ENCODE peak calls at places on chromosomes 11 and 22, in four cellular contexts. One of them, this sample, is unnamed.

GRCh38 chr22:29519996-29520395 is 33.6 kb downstream of the THOC5 start:
- DNase-seq in type B pancreatic cell: no peak
- DNase-seq in cardiac fibroblast: no peak
- DNase-seq in IMR-90: no peak
- DNase-seq in this sample: no peak

GRCh38 chr11:10322830-10323792 is 18.2 kb downstream of the ADM start:
- DNase-seq in cardiac fibroblast: peak; percentile 94
- DNase-seq in type B pancreatic cell: no peak
- DNase-seq in IMR-90: peak; percentile 93
- DNase-seq in this sample: peak; percentile 83

GRCh38 chr11:69516526-69516925 is 35.1 kb downstream of the LINC01488 start:
- DNase-seq in IMR-90: peak; percentile 35
- DNase-seq in cardiac fibroblast: no peak
- DNase-seq in type B pancreatic cell: no peak
- DNase-seq in this sample: peak; percentile 47

GRCh38 chr11:128216198-128216597 is 371.2 kb downstream of the ETS1 start:
- DNase-seq in cardiac fibroblast: no peak
- DNase-seq in IMR-90: no peak
- DNase-seq in type B pancreatic cell: no peak
- DNase-seq in this sample: no peak

GRCh38 chr22:42993651-42994275 is 21.2 kb downstream of the PACSIN2 start:
- DNase-seq in type B pancreatic cell: no peak
- DNase-seq in cardiac fibroblast: peak; percentile 64
- DNase-seq in IMR-90: peak; percentile 60
- DNase-seq in this sample: peak; percentile 61

GRCh38 chr11:70059971-70060370 is 18.1 kb upstream of the ANO1 start:
- DNase-seq in type B pancreatic cell: no peak
- DNase-seq in IMR-90: no peak
- DNase-seq in cardiac fibroblast: no peak
- DNase-seq in this sample: no peak

GRCh38 chr11:84871116-84871515 is 756.0 kb downstream of the DLG2 start:
- DNase-seq in cardiac fibroblast: no peak
- DNase-seq in IMR-90: no peak
- DNase-seq in type B pancreatic cell: no peak
- DNase-seq in this sample: no peak

GRCh38 chr11:86482684-86483083 is 108.0 kb downstream of the CCDC81 start:
- DNase-seq in type B pancreatic cell: no peak
- DNase-seq in cardiac fibroblast: no peak
- DNase-seq in IMR-90: no peak
- DNase-seq in this sample: no peak

GRCh38 chr22:44440224-44441160 is 57.5 kb downstream of the RTL6 start:
- DNase-seq in IMR-90: no peak
- DNase-seq in cardiac fibroblast: no peak
- DNase-seq in type B pancreatic cell: no peak
- DNase-seq in this sample: no peak

GRCh38 chr11:115585361-115586024 is 81.3 kb upstream of the CADM1 start:
- DNase-seq in cardiac fibroblast: no peak
- DNase-seq in type B pancreatic cell: no peak
- DNase-seq in IMR-90: no peak
- DNase-seq in this sample: no peak

DNA sequence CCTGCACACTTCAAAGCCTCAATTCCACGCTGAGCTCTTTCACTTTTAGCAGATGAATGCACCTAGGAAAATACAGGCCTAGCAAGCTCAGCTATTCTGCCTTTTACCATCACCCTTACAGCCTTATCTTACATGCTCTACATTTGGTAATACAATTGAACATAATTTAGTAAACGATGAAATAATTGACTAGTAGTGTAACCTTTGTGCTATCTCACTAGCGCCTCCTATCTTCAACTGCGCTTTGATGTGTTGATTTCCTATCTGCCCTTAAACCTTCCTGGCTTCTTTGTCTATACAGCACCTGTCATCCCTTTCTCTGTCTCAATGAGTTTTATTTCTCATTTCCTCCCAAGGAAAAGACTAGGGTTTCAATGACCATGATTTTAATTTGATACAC is 149.7 kb downstream of the LRRC4C start:
- DNase-seq in IMR-90: no peak
- DNase-seq in type B pancreatic cell: no peak
- DNase-seq in cardiac fibroblast: no peak
- DNase-seq in this sample: no peak
- TF ChIP-seq CTCF in IMR-90: no peak
- TF ChIP-seq CTCF in type B pancreatic cell: peak; percentile 45
- TF ChIP-seq CTCF in cardiac fibroblast: no peak
- TF ChIP-seq CTCF in this sample: no peak

DNA sequence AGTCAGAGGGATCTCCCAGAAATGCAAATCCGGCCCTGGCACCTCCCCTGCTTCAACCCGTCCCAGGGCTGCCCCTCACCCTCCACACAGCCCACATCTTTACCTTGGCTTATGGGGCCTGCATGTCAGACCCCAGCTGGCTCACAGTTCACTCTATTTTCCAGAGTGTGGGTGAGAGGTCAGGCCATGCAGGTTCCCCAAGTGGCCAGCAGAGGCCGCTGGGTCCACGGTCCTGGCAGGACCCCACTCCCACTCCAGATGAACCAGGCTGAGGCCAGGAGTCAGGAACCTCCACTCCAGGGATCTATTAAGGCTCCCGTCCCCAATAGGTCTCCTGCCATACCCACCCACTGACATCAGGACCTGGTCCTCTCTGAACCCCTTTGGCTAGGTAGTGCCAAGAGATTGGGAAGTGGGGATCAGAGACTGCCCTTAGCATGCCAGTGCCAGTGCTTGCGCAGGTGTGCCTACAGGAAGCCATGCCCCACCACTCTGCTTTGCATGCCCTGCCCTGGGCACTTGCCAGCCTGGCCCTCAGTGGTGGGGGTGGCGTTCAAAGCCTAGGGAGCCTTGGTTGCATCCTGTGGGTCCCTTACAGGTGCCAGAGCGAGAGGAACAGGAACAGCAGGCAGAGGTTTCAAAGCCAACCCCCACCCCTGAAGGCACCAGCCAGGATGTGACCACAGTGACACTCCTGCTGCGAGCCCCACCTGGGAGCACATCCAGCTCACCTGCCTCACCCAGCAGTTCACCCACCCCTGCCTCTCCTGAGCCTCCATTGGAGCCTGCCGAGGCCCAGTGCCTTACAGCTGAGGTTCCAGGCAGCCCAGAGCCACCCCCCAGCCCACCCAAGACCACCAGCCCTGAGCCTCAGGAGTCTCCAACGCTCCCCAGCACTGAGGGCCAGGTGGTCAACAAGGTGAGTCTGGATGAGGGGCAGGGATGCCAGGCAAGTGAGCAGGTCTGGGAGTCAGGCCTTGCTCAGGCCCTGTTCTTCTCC is 8.3 kb downstream of the SMTN start:
- DNase-seq in cardiac fibroblast: peak; percentile 41
- DNase-seq in type B pancreatic cell: no peak
- DNase-seq in IMR-90: no peak
- DNase-seq in this sample: no peak
- TF ChIP-seq CTCF in cardiac fibroblast: peak; percentile 86
- TF ChIP-seq CTCF in type B pancreatic cell: peak; percentile 84
- TF ChIP-seq CTCF in IMR-90: peak; percentile 79
- TF ChIP-seq CTCF in this sample: peak; percentile 85

GRCh38 chr11:57323503-57324153 is 1.1 kb downstream of the TNKS1BP1 start:
- DNase-seq in cardiac fibroblast: peak; percentile 47
- DNase-seq in IMR-90: peak; percentile 40
- DNase-seq in type B pancreatic cell: no peak
- DNase-seq in this sample: peak; percentile 41
- TF ChIP-seq CTCF in cardiac fibroblast: no peak
- TF ChIP-seq CTCF in IMR-90: no peak
- TF ChIP-seq CTCF in type B pancreatic cell: no peak
- TF ChIP-seq CTCF in this sample: peak; percentile 50

GRCh38 chr22:48574776-48575566 is 1252.7 kb downstream of the BRD1 start:
- DNase-seq in cardiac fibroblast: peak; percentile 9
- DNase-seq in IMR-90: no peak
- DNase-seq in type B pancreatic cell: peak; percentile 88
- DNase-seq in this sample: no peak
- TF ChIP-seq CTCF in cardiac fibroblast: no peak
- TF ChIP-seq CTCF in IMR-90: peak; percentile 12
- TF ChIP-seq CTCF in type B pancreatic cell: peak; percentile 74
- TF ChIP-seq CTCF in this sample: no peak

GRCh38 chr22:46260038-46260437 is 3.1 kb downstream of the PKDREJ start:
- DNase-seq in type B pancreatic cell: no peak
- DNase-seq in cardiac fibroblast: no peak
- DNase-seq in IMR-90: no peak
- DNase-seq in this sample: no peak

GRCh38 chr22:46263208-46263575 is at the start of gene PKDREJ:
- DNase-seq in type B pancreatic cell: no peak
- DNase-seq in cardiac fibroblast: no peak
- DNase-seq in IMR-90: no peak
- DNase-seq in this sample: no peak

GRCh38 chr22:46259374-46259773 is 3.8 kb downstream of the PKDREJ start:
- DNase-seq in IMR-90: no peak
- DNase-seq in cardiac fibroblast: no peak
- DNase-seq in type B pancreatic cell: no peak
- DNase-seq in this sample: no peak

GRCh38 chr22:46267431-46268279 is at the start of gene TTC38:
- DNase-seq in type B pancreatic cell: peak; percentile 83
- DNase-seq in cardiac fibroblast: peak; percentile 80
- DNase-seq in IMR-90: peak; percentile 60
- DNase-seq in this sample: peak; percentile 72

DNA sequence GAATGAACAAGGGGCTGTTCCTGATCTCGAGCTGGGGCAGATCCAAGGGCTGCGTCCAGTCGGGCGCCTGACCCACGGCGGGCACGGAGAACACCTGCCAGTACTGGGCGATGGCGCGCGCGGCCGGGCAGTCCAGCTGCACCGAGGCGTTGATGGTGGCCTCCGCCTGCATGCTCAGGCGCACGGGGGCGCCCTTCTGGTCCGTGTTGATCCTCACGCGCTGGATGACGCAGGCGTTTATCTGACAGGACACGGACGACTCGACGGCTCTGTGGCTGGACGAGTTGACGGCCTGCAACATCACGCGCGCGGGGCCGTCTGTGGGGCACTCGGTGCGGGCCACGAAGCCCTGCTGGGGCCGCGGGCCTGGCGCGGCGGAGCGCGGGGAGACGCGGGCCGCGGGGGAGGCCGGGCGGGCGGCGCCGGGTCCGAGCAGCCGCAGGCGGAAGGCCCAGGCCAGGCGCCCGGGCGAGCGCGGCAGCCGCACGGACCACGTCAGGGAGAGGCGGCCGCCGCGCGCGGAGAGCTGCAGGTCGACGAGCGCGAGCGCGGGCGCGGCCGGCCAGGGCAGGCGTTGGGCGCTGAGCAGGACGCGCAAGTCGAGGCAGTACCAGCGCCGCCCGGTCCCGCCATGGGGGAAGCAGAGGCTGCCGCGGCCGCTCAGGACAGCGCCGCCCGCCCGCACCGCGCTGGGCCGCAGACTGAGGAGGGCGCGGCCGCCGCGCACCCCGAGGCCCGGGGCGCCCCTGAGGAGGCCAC is 515 bp downstream of the PKDREJ start:
- DNase-seq in cardiac fibroblast: peak; percentile 49
- DNase-seq in type B pancreatic cell: no peak
- DNase-seq in IMR-90: peak; percentile 35
- DNase-seq in this sample: no peak
- TF ChIP-seq CTCF in cardiac fibroblast: no peak
- TF ChIP-seq CTCF in type B pancreatic cell: peak; percentile 43
- TF ChIP-seq CTCF in IMR-90: peak; percentile 29
- TF ChIP-seq CTCF in this sample: peak; percentile 33

DNA sequence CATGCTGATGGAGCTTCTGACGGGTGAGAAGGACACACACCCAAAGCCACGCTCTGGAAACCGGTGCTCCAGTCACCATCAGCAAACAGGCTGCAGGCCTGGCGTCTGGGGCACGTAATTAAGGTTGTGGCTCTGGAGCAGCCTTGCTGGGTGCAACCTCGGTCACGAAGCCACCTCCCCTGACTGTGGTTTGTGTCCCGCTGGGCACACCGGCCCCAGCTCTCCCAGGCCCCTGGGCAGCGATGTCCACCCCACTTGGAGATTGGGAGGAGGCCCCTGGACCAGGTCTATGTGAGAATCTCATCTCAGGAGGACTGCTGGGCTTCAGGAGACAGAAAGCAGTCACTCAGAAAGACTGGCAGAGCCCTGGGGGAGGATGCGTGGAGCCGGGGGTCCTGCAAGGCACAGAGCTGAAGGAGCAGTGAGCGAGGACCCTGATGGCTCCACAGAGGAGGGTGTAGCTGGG is 631.6 kb downstream of the BRD1 start:
- DNase-seq in cardiac fibroblast: no peak
- DNase-seq in IMR-90: no peak
- DNase-seq in type B pancreatic cell: no peak
- DNase-seq in this sample: no peak
- TF ChIP-seq CTCF in cardiac fibroblast: no peak
- TF ChIP-seq CTCF in IMR-90: no peak
- TF ChIP-seq CTCF in type B pancreatic cell: no peak
- TF ChIP-seq CTCF in this sample: no peak

DNA sequence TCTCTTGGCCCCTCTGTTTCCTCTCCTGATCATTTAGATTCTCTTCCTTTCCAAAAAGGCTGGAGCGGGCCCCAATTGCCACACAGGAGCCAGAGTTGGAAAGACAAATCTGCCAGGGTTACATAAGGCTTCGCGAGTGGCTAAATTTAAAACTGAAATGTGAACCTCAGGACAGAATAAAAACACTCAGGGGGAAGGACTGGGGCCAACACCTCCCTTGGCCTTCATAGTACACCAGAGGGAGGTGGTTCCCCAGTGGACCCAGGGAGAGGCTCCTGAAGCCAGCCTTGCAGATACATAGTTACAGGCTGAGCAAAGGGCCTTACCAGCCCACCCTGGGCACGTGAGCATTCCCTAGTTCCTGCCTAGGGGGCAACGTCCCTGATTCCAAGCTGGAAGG is 150.1 kb downstream of the MN1 start:
- DNase-seq in cardiac fibroblast: no peak
- DNase-seq in type B pancreatic cell: no peak
- DNase-seq in IMR-90: no peak
- DNase-seq in this sample: no peak
- TF ChIP-seq CTCF in cardiac fibroblast: no peak
- TF ChIP-seq CTCF in type B pancreatic cell: no peak
- TF ChIP-seq CTCF in IMR-90: no peak
- TF ChIP-seq CTCF in this sample: no peak

GRCh38 chr22:21917206-21917958 is 35.3 kb downstream of the PPM1F start:
- DNase-seq in type B pancreatic cell: no peak
- DNase-seq in cardiac fibroblast: no peak
- DNase-seq in IMR-90: no peak
- DNase-seq in this sample: no peak
- TF ChIP-seq CTCF in type B pancreatic cell: no peak
- TF ChIP-seq CTCF in cardiac fibroblast: no peak
- TF ChIP-seq CTCF in IMR-90: no peak
- TF ChIP-seq CTCF in this sample: no peak

DNA sequence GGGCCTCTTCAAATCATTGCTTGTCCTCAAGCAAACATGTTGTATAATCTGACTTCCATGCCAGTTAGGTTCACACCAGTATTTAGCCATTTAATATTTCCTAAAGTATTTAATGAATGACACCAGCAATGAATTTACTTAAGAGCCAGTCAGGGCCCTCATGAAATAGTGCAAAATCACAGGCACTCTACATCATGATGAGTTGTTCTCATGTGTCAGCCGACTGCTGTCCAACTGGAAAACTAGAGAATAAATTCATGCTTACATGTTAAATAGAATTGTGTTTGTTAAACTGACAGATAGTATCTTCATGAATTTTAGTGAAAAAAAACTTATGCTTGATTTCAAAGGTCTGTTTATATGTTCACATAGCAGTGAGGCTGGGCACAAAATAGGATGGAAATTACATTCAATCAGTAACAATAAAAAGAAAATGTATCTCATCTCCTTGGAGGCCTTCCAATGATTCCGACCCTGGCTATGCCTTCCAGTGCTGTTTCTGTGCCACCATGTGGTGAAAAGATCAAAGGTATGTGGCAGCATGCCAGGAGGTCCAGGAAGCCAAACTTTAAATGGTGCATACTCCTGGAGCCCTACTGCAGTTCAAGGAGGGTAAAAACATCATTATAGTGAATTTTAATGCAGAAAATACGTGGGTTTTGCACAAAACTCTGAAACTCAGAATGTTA is 45.2 kb downstream of the CTSC start:
- DNase-seq in cardiac fibroblast: peak; percentile 33
- DNase-seq in IMR-90: peak; percentile 22
- DNase-seq in type B pancreatic cell: no peak
- DNase-seq in this sample: no peak
- TF ChIP-seq CTCF in cardiac fibroblast: no peak
- TF ChIP-seq CTCF in IMR-90: no peak
- TF ChIP-seq CTCF in type B pancreatic cell: no peak
- TF ChIP-seq CTCF in this sample: no peak